ENCODE peak calls at places on chromosome 5, in four cellular contexts. X is AG10803, G is foreskin fibroblast, P is lung. Y is an unnamed sample.

GRCh38 chr5:1201327-1202025 is at the start of gene SLC6A19:
- DNase-seq in X (no peak), G (no peak), P (no peak), Y (no peak)

GRCh38 chr5:54794437-54794970 is 190.9 kb downstream of the ESM1 start:
- DNase-seq in X (no peak), G (no peak), P (no peak), Y (no peak)

GRCh38 chr5:150209020-150209635 is 19.3 kb downstream of the SLC6A7 start:
- DNase-seq in X (peak; percentile 52), G (no peak), P (peak; percentile 31), Y (no peak)

GRCh38 chr5:143606043-143606752 is 202.7 kb upstream of the NR3C1 start:
- DNase-seq in X (peak; percentile 29), G (no peak), P (no peak), Y (no peak)

GRCh38 chr5:149240354-149240998 is 31.2 kb upstream of the AFAP1L1 start:
- DNase-seq in X (no peak), G (no peak), P (peak; percentile 46), Y (no peak)

GRCh38 chr5:35852084-35852734 is 4.5 kb upstream of the IL7R start:
- DNase-seq in X (no peak), G (no peak), P (no peak), Y (no peak)

GRCh38 chr5:176389114-176389768 is 690 bp downstream of the HIGD2A start:
- DNase-seq in X (no peak), G (no peak), P (no peak), Y (no peak)

GRCh38 chr5:66633754-66634153 is 37.6 kb downstream of the MAST4 start:
- DNase-seq in X (no peak), G (no peak), P (no peak), Y (no peak)

DNA sequence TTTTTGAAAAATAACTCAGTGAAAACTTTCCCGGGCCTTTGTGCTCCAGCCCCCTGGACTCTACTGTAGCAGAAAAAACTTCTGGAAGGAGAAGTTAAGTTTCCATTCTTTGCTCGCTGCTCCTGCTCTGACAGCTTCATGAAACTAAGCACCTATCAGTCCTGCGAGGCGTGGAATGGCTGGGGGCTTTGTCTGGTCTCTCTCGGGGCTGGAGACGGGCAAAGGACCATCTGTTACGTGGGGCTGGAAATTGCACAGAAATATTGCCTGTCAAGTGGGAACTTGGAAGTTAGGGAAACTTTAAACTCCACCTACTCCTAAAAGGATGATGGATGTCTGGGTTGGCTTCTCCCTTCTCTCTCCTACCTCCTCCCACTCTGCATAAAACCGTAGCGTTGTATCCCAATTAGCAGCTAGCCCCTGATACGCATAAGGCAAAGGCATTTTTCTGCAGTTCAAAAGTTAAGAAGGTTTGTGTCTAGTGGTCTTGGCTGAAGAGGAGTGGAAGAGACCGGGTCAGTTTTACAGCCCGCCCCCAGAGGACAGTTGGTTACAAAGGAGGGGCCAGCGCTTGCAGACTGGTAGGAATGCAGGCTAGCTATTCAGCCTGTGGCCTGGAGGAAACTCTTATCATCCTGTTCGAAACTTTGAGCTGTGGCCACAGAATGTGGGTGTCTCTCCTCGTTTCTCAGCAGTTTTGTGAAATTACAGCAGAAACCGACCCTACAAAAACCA is 1.2 kb downstream of the FBXL7 start:
- DNase-seq in X (peak; percentile 85), G (peak; percentile 65), P (no peak), Y (no peak)
- TF ChIP-seq CTCF in X (peak; percentile 51), G (peak; percentile 23), P (no peak), Y (no peak)

GRCh38 chr5:113293613-113294340 is 141.0 kb downstream of the TSSK1B start:
- DNase-seq in X (peak; percentile 15), G (peak; percentile 18), P (no peak), Y (no peak)
- H3K4me3 ChIP-seq in X (peak overlapping the region; percentile 78), G (peak overlapping the region; percentile 47), P (peak overlapping the region; percentile 54), Y (peak overlapping the region; percentile 51)

GRCh38 chr5:114969482-114969881 is 200.2 kb downstream of the TRIM36 start:
- DNase-seq in X (no peak), G (no peak), P (no peak), Y (no peak)
- TF ChIP-seq CTCF in X (no peak), G (no peak), P (no peak), Y (no peak)

DNA sequence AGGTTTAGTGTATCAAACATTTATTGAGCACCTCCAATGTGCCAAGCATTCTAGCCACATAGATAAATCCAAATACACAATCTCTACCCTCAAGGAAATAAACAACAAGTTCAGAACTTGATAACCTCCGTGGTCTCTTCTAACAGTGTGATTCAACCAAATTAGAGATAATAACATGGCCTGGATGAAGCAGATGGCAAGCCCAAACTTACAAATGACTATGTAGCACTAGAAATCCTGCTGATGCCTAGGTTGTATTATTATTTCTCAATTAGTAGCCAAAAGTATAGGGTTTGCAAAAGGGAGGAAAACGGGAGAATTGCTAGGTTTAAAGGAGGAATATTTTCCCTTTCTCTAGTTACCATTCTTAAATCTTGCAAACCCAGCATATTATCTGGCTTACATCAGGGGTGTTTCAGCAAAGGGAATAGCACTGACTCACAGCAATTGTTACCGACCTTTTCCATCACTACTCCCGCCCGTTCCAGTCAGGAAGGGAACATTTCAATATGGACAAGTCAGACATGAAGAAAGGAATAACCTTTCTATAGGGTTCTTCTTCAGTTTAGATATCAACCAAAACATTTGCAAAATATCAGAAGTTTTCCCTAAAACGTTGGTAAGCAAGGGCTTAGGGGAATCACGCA is 2.3 kb downstream of the DPYSL3 start:
- DNase-seq in X (peak; percentile 72), G (peak; percentile 42), P (no peak), Y (no peak)
- H3K4me3 ChIP-seq in X (peak overlapping the region; percentile 97), G (peak overlapping the region; percentile 82), P (no peak overlapping the region), Y (peak overlapping the region; percentile 90)

DNA sequence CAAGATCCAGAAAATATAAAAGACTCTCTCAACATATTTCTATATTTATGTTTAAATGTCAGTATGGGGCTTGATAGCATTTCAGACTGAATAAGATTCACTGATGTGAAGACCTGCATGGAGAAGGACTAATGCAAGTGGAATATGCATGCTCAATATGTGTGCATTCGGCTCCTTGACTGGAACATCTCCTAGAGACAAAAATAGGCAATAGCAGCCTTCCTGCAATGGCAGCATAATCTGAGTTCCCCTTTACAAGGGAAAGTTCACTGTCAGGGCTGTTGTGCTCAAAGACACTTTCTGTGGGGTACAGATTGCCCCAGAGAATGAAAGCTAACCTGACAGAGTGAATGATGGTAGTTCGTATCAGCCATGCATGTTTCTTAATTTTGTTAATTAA is 42.4 kb downstream of the STARD4 start:
- DNase-seq in X (no peak), G (no peak), P (no peak), Y (no peak)
- TF ChIP-seq CTCF in X (peak; percentile 8), G (no peak), P (no peak), Y (no peak)